ENCODE peak calls at places on chromosomes 13 and 19, in ten cellular contexts. I is uterus, C is cardiac muscle cell, H is fibroblast of the aortic adventitia, A is astrocyte of the spinal cord, W is left ventricle myocardium inferior, P is GM12865, Y is AG04450, M is dorsolateral prefrontal cortex, T is cardiac fibroblast. D is an unnamed sample.

GRCh38 chr19:9854282-9854846 is 19.2 kb downstream of the PIN1 start:
- DNase-seq in I (no peak), C (no peak), H (no peak), A (no peak), W (no peak), P (no peak), Y (no peak), M (no peak), T (no peak), D (no peak)

GRCh38 chr19:33376931-33377557 is 3.5 kb downstream of the CEBPG start:
- DNase-seq in I (no peak), C (no peak), H (no peak), A (no peak), W (no peak), P (no peak), Y (no peak), M (no peak), T (no peak), D (no peak)

GRCh38 chr19:55777528-55777927 is 8.6 kb downstream of the RFPL4AL1 start:
- DNase-seq in I (no peak), C (no peak), H (no peak), A (no peak), W (no peak), P (peak), Y (no peak), M (no peak), T (no peak), D (no peak)

GRCh38 chr19:12841094-12841493 is 2.8 kb downstream of the MAST1 start:
- DNase-seq in I (no peak), C (peak), H (peak), A (no peak), W (no peak), P (peak), Y (no peak), M (no peak), T (peak), D (peak)

GRCh38 chr13:44930907-44931676 is 58.2 kb downstream of the NUFIP1 start:
- DNase-seq in I (no peak), C (peak), H (peak), A (peak), W (no peak), P (no peak), Y (no peak), M (no peak), T (peak), D (peak)

GRCh38 chr13:59680429-59681024 is 483.2 kb downstream of the DIAPH3 start:
- DNase-seq in I (no peak), C (peak), H (peak), A (peak), W (no peak), P (peak), Y (no peak), M (no peak), T (peak), D (peak)

GRCh38 chr19:1076951-1077350 is 10.0 kb downstream of the ARHGAP45 start:
- DNase-seq in I (no peak), C (no peak), H (no peak), A (no peak), W (peak), P (peak), Y (no peak), M (no peak), T (no peak), D (no peak)

GRCh38 chr13:74253161-74253560 is 119.0 kb upstream of the KLF12 start:
- DNase-seq in I (no peak), C (no peak), H (no peak), A (no peak), W (no peak), P (no peak), Y (no peak), M (no peak), T (no peak), D (no peak)

GRCh38 chr19:35901854-35902661 is at the start of gene HCST:
- DNase-seq in I (no peak), C (peak), H (peak), A (peak), W (no peak), P (peak), Y (no peak), M (no peak), T (peak), D (no peak)

GRCh38 chr13:36736119-36736726 is 62.4 kb downstream of the SERTM1 start:
- DNase-seq in I (peak), C (peak), H (peak), A (peak), W (no peak), P (peak), Y (peak), M (no peak), T (peak), D (peak)

GRCh38 chr19:41688098-41688497 is at the start of gene CEACAM7:
- DNase-seq in I (no peak), C (no peak), H (no peak), A (no peak), W (no peak), P (no peak), Y (no peak), M (no peak), T (no peak), D (no peak)

GRCh38 chr19:3610745-3611717 is 4.4 kb upstream of the TBXA2R start:
- DNase-seq in I (no peak), C (no peak), H (no peak), A (no peak), W (no peak), P (no peak), Y (no peak), M (no peak), T (no peak), D (no peak)

GRCh38 chr13:66560189-66560588 is 669.9 kb downstream of the PCDH9 start:
- DNase-seq in I (no peak), C (peak), H (no peak), A (no peak), W (no peak), P (no peak), Y (no peak), M (no peak), T (peak), D (no peak)

GRCh38 chr13:59681630-59682311 is 482.0 kb downstream of the DIAPH3 start:
- DNase-seq in I (no peak), C (no peak), H (peak), A (no peak), W (no peak), P (no peak), Y (no peak), M (no peak), T (no peak), D (peak)

GRCh38 chr13:93789058-93789457 is 562.5 kb downstream of the GPC6 start:
- DNase-seq in I (no peak), C (no peak), H (no peak), A (no peak), W (no peak), P (no peak), Y (no peak), M (no peak), T (no peak), D (no peak)

GRCh38 chr13:41547253-41548000 is 90.1 kb downstream of the RGCC start:
- DNase-seq in I (peak), C (peak), H (peak), A (peak), W (peak), P (no peak), Y (no peak), M (peak), T (peak), D (peak)

GRCh38 chr19:40053491-40053890 is 2.5 kb downstream of the ZNF780B start:
- DNase-seq in I (no peak), C (no peak), H (no peak), A (no peak), W (no peak), P (no peak), Y (no peak), M (no peak), T (no peak), D (no peak)

GRCh38 chr19:40056505-40056904 is 474 bp upstream of the ZNF780B start:
- DNase-seq in I (no peak), C (no peak), H (no peak), A (no peak), W (no peak), P (no peak), Y (no peak), M (no peak), T (no peak), D (no peak)

GRCh38 chr19:40055049-40055448 is 982 bp downstream of the ZNF780B start:
- DNase-seq in I (no peak), C (no peak), H (no peak), A (no peak), W (no peak), P (no peak), Y (no peak), M (no peak), T (no peak), D (no peak)

GRCh38 chr19:40055832-40056504 is at the start of gene ZNF780B:
- DNase-seq in I (peak), C (peak), H (peak), A (peak), W (peak), P (peak), Y (peak), M (peak), T (peak), D (peak)

GRCh38 chr19:40054632-40055031 is 1.4 kb downstream of the ZNF780B start:
- DNase-seq in I (no peak), C (no peak), H (no peak), A (no peak), W (no peak), P (no peak), Y (no peak), M (no peak), T (no peak), D (no peak)
- H3K4me3 ChIP-seq in I (no peak), C (peak), H (peak), A (no peak), W (peak), P (no peak), Y (peak), M (peak), T (no peak), D (peak)

GRCh38 chr13:23845309-23845708 is 43.9 kb downstream of the MIPEP start:
- DNase-seq in I (no peak), C (no peak), H (no peak), A (no peak), W (no peak), P (peak), Y (no peak), M (no peak), T (no peak), D (no peak)
- TF ChIP-seq CTCF in I (no peak), C (no peak), H (no peak), A (no peak), W (no peak), P (no peak), Y (no peak), M (no peak), T (no peak), D (no peak)

DNA sequence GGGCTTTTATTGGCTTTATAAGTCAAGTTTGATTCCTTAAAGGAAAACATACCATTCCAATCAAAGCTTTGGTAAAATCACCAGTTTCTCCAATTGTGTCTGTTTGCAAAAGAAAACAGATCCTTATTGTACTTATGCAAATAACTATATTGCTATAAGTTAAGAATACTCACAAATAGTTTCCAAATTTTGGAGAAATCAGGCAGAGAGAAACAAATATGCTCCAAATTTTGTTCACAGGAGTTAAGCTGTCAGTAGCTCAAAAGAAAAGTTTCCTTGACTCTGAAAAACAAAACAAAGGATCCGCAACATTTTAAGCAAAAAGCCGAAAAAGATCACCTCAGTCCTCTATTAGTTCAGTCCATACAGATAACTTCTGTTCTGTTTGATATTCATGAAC is 19.2 kb upstream of the IGFL4 start:
- DNase-seq in I (no peak), C (no peak), H (no peak), A (no peak), W (no peak), P (no peak), Y (no peak), M (no peak), T (no peak), D (no peak)
- H3K4me3 ChIP-seq in I (no peak), C (no peak), H (no peak), A (no peak), W (no peak), P (no peak), Y (no peak), M (no peak), T (no peak), D (no peak)

DNA sequence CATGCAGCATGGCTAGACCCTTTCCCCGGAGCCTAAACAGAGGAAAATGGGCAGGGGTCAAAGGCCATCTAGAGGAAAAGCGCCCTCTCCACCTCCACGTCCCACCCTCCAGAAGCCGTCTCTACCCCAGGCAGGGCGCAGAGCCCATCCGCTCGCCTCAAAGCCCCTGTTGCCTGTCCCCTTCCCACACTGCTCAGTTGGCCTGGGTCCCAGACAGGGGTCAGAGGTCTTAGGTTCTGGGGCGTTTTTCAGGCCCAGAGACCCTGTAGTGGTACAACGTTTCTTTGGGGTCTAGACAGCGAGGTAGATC is 285 bp downstream of the TMEM143 start:
- DNase-seq in I (no peak), C (no peak), H (no peak), A (no peak), W (no peak), P (no peak), Y (no peak), M (no peak), T (no peak), D (no peak)
- TF ChIP-seq CTCF in I (no peak), C (no peak), H (no peak), A (no peak), W (no peak), P (no peak), Y (no peak), M (no peak), T (no peak), D (no peak)